ENCODE peak calls at places on chromosomes 5 and 9, in eight cellular contexts. A, W, T, M, B, K, J and H are unnamed samples.
A peak's percentile ranks its signal among the peaks of the same experiment; 100 is the strongest.

GRCh38 chr9:100549048-100549447 is 28.8 kb upstream of the CAVIN4 start:
- DNase-seq in T (peak; percentile 2), A (no peak), K (no peak), J (no peak), B (no peak), M (no peak), W (no peak), H (no peak)

GRCh38 chr9:130857864-130858730 is 23.0 kb downstream of the ABL1 start:
- DNase-seq in M (no peak), B (no peak), K (no peak), A (no peak), J (no peak), T (peak; percentile 93), W (no peak), H (no peak)

GRCh38 chr9:78609471-78609870 is 312.5 kb downstream of the PSAT1 start:
- DNase-seq in W (no peak), J (no peak), M (no peak), T (no peak), B (no peak), A (no peak), K (no peak), H (no peak)

GRCh38 chr5:75510836-75511434 is 494 bp downstream of the CERT1 start:
- DNase-seq in W (no peak), M (no peak), J (peak; percentile 69), K (no peak), A (peak; percentile 63), T (peak; percentile 46), B (peak; percentile 48), H (no peak)

GRCh38 chr9:127975376-127976315 is 5.1 kb downstream of the EEIG1 start:
- DNase-seq in W (no peak), B (no peak), A (peak; percentile 27), M (peak; percentile 57), T (no peak), K (no peak), J (peak; percentile 57), H (no peak)

GRCh38 chr5:146878471-146879172 is at the start of gene PPP2R2B:
- DNase-seq in B (peak; percentile 38), A (no peak), J (peak; percentile 26), M (peak; percentile 59), W (no peak), K (no peak), T (peak; percentile 11), H (no peak)

GRCh38 chr5:111278824-111279504 is 54.8 kb downstream of the CAMK4 start:
- DNase-seq in K (no peak), T (peak; percentile 66), J (peak; percentile 48), B (peak; percentile 81), M (peak; percentile 97), A (peak; percentile 69), W (peak; percentile 66), H (peak; percentile 72)

GRCh38 chr9:136535070-136535469 is 10.8 kb downstream of the NOTCH1 start:
- DNase-seq in M (no peak), A (no peak), W (no peak), B (no peak), J (no peak), T (no peak), K (no peak), H (no peak)

GRCh38 chr5:176629317-176629852 is 949 bp downstream of the SNCB start:
- DNase-seq in A (no peak), M (no peak), T (no peak), B (no peak), J (no peak), W (no peak), K (no peak), H (no peak)

GRCh38 chr5:17156463-17156862 is 61.0 kb upstream of the BASP1 start:
- DNase-seq in A (no peak), J (no peak), T (no peak), K (no peak), B (no peak), W (no peak), M (no peak), H (no peak)

GRCh38 chr5:20562545-20562944 is 574.5 kb upstream of the CDH18 start:
- DNase-seq in W (no peak), T (no peak), B (no peak), M (no peak), J (no peak), A (no peak), K (no peak), H (no peak)

GRCh38 chr5:2677689-2678088 is 73.8 kb downstream of the IRX2 start:
- DNase-seq in A (no peak), M (no peak), T (no peak), K (no peak), J (no peak), B (no peak), W (no peak), H (no peak)

GRCh38 chr5:115895821-115896220 is 54.1 kb downstream of the AP3S1 start:
- DNase-seq in K (no peak), A (no peak), M (no peak), J (no peak), B (no peak), W (no peak), T (no peak), H (no peak)

GRCh38 chr9:20441704-20442423 is 180.4 kb downstream of the MLLT3 start:
- DNase-seq in W (no peak), K (no peak), J (no peak), T (no peak), M (no peak), B (no peak), A (no peak), H (no peak)

GRCh38 chr9:21323091-21323490 is 12.1 kb downstream of the KLHL9 start:
- DNase-seq in A (no peak), B (no peak), J (no peak), M (no peak), W (no peak), T (no peak), K (no peak), H (no peak)

GRCh38 chr5:122415030-122415429 is 103.0 kb downstream of the SNCAIP start:
- DNase-seq in J (no peak), K (no peak), M (no peak), W (no peak), B (no peak), T (no peak), A (no peak), H (no peak)

GRCh38 chr5:151092750-151093149 is 11.9 kb upstream of the TNIP1 start:
- DNase-seq in J (peak; percentile 62), M (no peak), W (no peak), T (peak; percentile 60), B (no peak), A (no peak), K (no peak), H (peak; percentile 14)

GRCh38 chr9:115855458-115856133 is 298.0 kb upstream of the PAPPA start:
- DNase-seq in T (no peak), B (no peak), K (no peak), J (no peak), M (no peak), W (no peak), A (no peak), H (no peak)

GRCh38 chr9:111039203-111039907 is 1.1 kb upstream of the LPAR1 start:
- DNase-seq in M (no peak), W (no peak), A (peak; percentile 70), T (no peak), B (no peak), J (peak; percentile 76), K (no peak), H (no peak)

GRCh38 chr9:86754581-86754980 is 192.7 kb downstream of the GAS1 start:
- DNase-seq in M (no peak), B (no peak), A (no peak), J (peak; percentile 62), K (no peak), W (no peak), T (no peak), H (no peak)

GRCh38 chr5:97534166-97534565 is 351.1 kb upstream of the RIOK2 start:
- DNase-seq in M (no peak), W (no peak), T (peak; percentile 89), B (no peak), A (peak; percentile 36), K (peak; percentile 86), J (peak; percentile 56), H (peak; percentile 71)

GRCh38 chr9:131580358-131580757 is 35.0 kb downstream of the PRRT1B start:
- DNase-seq in T (no peak), J (no peak), B (no peak), W (no peak), A (no peak), M (no peak), K (no peak), H (no peak)

GRCh38 chr5:42970636-42971559 is 69.2 kb downstream of the ANXA2R start:
- DNase-seq in K (no peak), M (no peak), T (no peak), A (no peak), J (no peak), W (no peak), B (no peak), H (peak; percentile 31)

GRCh38 chr5:35618791-35619190 is 1.1 kb downstream of the SPEF2 start:
- DNase-seq in T (no peak), J (no peak), B (no peak), M (no peak), K (no peak), W (no peak), A (no peak), H (peak; percentile 15)